ENCODE peak calls at places on chromosomes 6 and 20, in four cellular contexts. W is cardiac muscle cell, D is A549, R is adrenal gland. V is an unnamed sample.

GRCh38 chr20:46308258-46309157 is at the start of gene CDH22:
- DNase-seq in W (peak; percentile 70), D (peak; percentile 49), R (peak; percentile 30), V (peak; percentile 82)

GRCh38 chr6:33147807-33148666 is 44.2 kb downstream of the COL11A2 start:
- DNase-seq in W (peak; percentile 49), D (peak; percentile 46), R (peak; percentile 35), V (no peak)

GRCh38 chr6:110560239-110561015 is 84.0 kb upstream of the SLC22A16 start:
- DNase-seq in W (no peak), D (no peak), R (no peak), V (no peak)

GRCh38 chr6:100663219-100663863 is 198.6 kb upstream of the SIM1 start:
- DNase-seq in W (no peak), D (peak; percentile 15), R (no peak), V (no peak)

GRCh38 chr20:1993986-1994385 is at the start of gene PDYN:
- DNase-seq in W (no peak), D (no peak), R (no peak), V (no peak)

GRCh38 chr6:38148606-38149005 is 329.1 kb downstream of the ZFAND3 start:
- DNase-seq in W (no peak), D (no peak), R (no peak), V (no peak)

GRCh38 chr20:3749689-3750639 is 17.5 kb downstream of the HSPA12B start:
- DNase-seq in W (peak; percentile 63), D (peak; percentile 87), R (no peak), V (peak; percentile 87)

GRCh38 chr6:40799296-40800020 is 212.3 kb upstream of the LRFN2 start:
- DNase-seq in W (no peak), D (no peak), R (no peak), V (no peak)

GRCh38 chr6:13923527-13924145 is 1.1 kb upstream of the RNF182 start:
- DNase-seq in W (no peak), D (no peak), R (no peak), V (no peak)

GRCh38 chr20:19727251-19727847 is 30.7 kb upstream of the RIN2 start:
- DNase-seq in W (no peak), D (no peak), R (no peak), V (no peak)

GRCh38 chr20:58405504-58406291 is 16.7 kb downstream of the VAPB start:
- DNase-seq in W (no peak), D (no peak), R (no peak), V (no peak)

GRCh38 chr6:101545171-101545570 is 151.7 kb downstream of the GRIK2 start:
- DNase-seq in W (no peak), D (no peak), R (no peak), V (no peak)

GRCh38 chr20:6768228-6769185 is 1.0 kb downstream of the BMP2 start:
- DNase-seq in W (peak; percentile 37), D (peak; percentile 15), R (peak; percentile 33), V (no peak)

GRCh38 chr6:132382630-132383175 is 18.6 kb downstream of the MOXD1 start:
- DNase-seq in W (no peak), D (no peak), R (no peak), V (no peak)

GRCh38 chr6:26187981-26188635 is 100.9 kb downstream of the HFE start:
- DNase-seq in W (peak; percentile 21), D (peak; percentile 63), R (peak; percentile 72), V (peak; percentile 80)

GRCh38 chr20:39878321-39878720 is 810.7 kb downstream of the MAFB start:
- DNase-seq in W (no peak), D (no peak), R (no peak), V (no peak)

GRCh38 chr20:19958923-19959322 is 58.2 kb upstream of the NAA20 start:
- DNase-seq in W (no peak), D (no peak), R (no peak), V (no peak)

GRCh38 chr20:36604952-36605308 is 649 bp upstream of the RAB5IF start:
- DNase-seq in W (no peak), D (no peak), R (peak; percentile 28), V (no peak)

GRCh38 chr6:105849741-105850140 is 236.4 kb upstream of the PRDM1 start:
- DNase-seq in W (no peak), D (no peak), R (no peak), V (no peak)

GRCh38 chr6:143652840-143653239 is 24.9 kb upstream of the PHACTR2 start:
- DNase-seq in W (no peak), D (no peak), R (no peak), V (no peak)

GRCh38 chr6:133495205-133495903 is 254.2 kb downstream of the EYA4 start:
- DNase-seq in W (peak; percentile 13), D (no peak), R (no peak), V (no peak)

GRCh38 chr6:44432227-44432626 is 44.7 kb downstream of the CDC5L start:
- DNase-seq in W (no peak), D (no peak), R (no peak), V (no peak)

GRCh38 chr6:108442770-108443520 is 117.8 kb upstream of the FOXO3 start:
- DNase-seq in W (peak; percentile 50), D (no peak), R (no peak), V (no peak)

GRCh38 chr6:124974770-124975377 is 12.6 kb downstream of the RNF217 start:
- DNase-seq in W (no peak), D (no peak), R (no peak), V (no peak)

GRCh38 chr6:67748521-67748920 is 886.6 kb upstream of the ADGRB3 start:
- DNase-seq in W (no peak), D (no peak), R (no peak), V (no peak)

GRCh38 chr6:11921017-11921438 is 91.1 kb upstream of the HIVEP1 start:
- DNase-seq in W (peak; percentile 27), D (peak; percentile 77), R (peak; percentile 86), V (no peak)

GRCh38 chr6:9539231-9539755 is 875.6 kb downstream of the TFAP2A start:
- DNase-seq in W (no peak), D (peak; percentile 26), R (no peak), V (no peak)

GRCh38 chr20:63599396-63600050 is 25.5 kb upstream of the HELZ2 start:
- DNase-seq in W (no peak), D (no peak), R (no peak), V (no peak)

GRCh38 chr6:16762547-16763477 is 1.6 kb upstream of the ATXN1 start:
- DNase-seq in W (peak; percentile 64), D (peak; percentile 70), R (peak; percentile 46), V (no peak)

GRCh38 chr6:128806274-128806673 is 76.7 kb upstream of the LAMA2 start:
- DNase-seq in W (no peak), D (no peak), R (no peak), V (no peak)

GRCh38 chr6:58419321-58419720 is 1101.9 kb downstream of the PRIM2 start:
- DNase-seq in W (no peak), D (no peak), R (no peak), V (no peak)
- H3K9me3 ChIP-seq in W (no peaks in the 10 kb centered on the region), D (no peaks in the 10 kb centered on the region), R (peaks cover 14% of the 10 kb centered on the region), V (no peaks in the 10 kb centered on the region)

DNA sequence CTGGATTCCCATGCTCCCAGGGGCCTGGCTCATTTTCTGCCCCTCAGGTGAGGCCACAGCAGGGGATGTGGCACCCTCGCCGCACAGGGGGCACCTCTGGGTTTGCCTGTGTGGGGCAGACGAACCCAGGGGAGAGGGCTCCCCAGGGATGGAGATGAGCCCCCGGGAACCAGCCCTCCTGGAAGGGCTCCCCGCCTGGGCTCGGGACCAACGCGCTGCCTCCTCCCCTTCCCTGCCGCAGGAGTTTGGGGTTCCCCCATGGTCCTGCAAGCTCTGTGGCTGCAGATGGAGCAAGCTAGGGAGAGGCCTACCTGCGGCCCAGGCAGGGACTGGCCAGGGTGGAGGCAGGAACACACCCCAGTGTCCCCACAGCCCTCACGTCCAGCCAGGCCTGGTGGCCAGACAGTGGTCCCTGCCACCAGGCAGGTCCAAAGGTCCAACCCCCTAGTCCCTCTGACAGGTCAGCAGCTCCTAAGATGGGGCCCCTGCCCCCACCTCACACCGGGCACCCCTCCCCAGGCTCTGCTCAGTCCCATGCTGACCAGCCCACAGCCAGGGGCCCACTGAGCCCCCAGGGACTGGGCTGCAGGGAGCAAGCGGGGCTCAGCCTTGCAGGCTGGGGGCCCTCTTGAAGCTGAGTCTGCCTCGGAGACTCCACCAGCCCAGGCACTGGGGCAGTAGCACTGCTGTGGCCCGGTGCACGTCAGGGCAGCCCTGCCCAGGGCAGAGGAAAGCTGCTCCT is 13.7 kb downstream of the LAMA5 start:
- DNase-seq in W (no peak), D (no peak), R (peak; percentile 8), V (no peak)
- H3K4me1 ChIP-seq in W (peaks cover 21% of the 10 kb centered on the region), D (peaks cover 88% of the 10 kb centered on the region), R (peaks cover 47% of the 10 kb centered on the region), V (peaks cover 50% of the 10 kb centered on the region)

GRCh38 chr20:31494131-31494530 is 19.0 kb downstream of the REM1 start:
- DNase-seq in W (no peak), D (peak; percentile 61), R (no peak), V (peak; percentile 39)
- TF ChIP-seq CTCF in W (peak; percentile 58), D (peak; percentile 21), R (peak; percentile 19), V (peak; percentile 62)

GRCh38 chr6:62652692-62653328 is 366.8 kb upstream of the KHDRBS2 start:
- DNase-seq in W (peak; percentile 24), D (peak; percentile 3), R (no peak), V (no peak)
- H3K9me3 ChIP-seq in W (peaks cover 3% of the 10 kb centered on the region), D (no peaks in the 10 kb centered on the region), R (peaks cover 19% of the 10 kb centered on the region), V (peaks cover 4% of the 10 kb centered on the region)

DNA sequence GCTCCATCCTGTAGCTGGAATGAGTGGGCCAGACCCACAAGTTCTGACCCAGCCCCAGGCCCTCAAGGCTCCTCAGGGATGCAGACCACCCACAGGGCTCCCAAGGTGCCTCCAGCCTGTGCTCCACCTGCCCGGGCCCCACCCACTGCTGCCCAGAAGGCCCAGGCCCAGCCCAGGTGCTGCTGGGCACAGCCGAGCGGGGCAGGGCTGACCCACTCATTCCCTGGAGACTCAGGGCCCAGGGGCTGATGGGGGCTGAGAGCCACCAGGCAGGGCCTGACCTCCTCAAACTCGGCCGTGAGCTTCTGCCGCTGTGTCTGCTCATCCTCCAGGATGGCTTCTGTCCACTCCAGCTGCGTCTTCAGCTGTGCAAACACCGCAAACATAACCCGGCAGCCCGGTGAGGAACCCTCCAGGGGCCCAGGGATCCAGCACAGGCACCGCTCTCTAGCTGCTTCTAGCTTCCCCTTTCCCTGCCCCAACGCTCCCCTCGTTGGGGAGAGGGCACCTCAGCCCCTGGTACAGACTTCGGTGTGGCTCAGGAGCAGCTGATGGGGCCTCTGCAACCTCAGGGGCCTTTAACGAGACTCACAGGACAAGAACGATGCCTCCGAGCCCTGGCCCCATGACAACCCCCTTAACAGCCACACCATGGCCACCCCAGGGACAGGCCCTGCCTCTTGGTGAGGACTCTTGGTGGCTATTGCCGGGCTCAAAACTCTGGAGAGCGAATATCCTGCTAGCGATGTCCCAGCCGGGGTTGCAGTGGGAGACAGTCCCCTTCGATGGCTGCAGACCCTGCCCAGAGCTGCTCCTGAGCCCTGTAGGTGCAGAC is 46.0 kb downstream of the DSTN start:
- DNase-seq in W (no peak), D (no peak), R (no peak), V (no peak)
- H3K4me1 ChIP-seq in W (peaks cover 8% of the 10 kb centered on the region), D (peaks cover 14% of the 10 kb centered on the region), R (peaks cover 17% of the 10 kb centered on the region), V (peaks cover 3% of the 10 kb centered on the region)

GRCh38 chr20:54476336-54476928 is 1.0 kb downstream of the DOK5 start:
- DNase-seq in W (no peak), D (no peak), R (no peak), V (no peak)

GRCh38 chr20:54481442-54481841 is 6.0 kb downstream of the DOK5 start:
- DNase-seq in W (no peak), D (no peak), R (no peak), V (no peak)

GRCh38 chr20:54477556-54477955 is 2.2 kb downstream of the DOK5 start:
- DNase-seq in W (no peak), D (no peak), R (no peak), V (no peak)

GRCh38 chr20:54477134-54477533 is 1.7 kb downstream of the DOK5 start:
- DNase-seq in W (no peak), D (no peak), R (no peak), V (no peak)

GRCh38 chr20:54479138-54479906 is 3.9 kb downstream of the DOK5 start:
- DNase-seq in W (peak; percentile 10), D (peak; percentile 24), R (no peak), V (no peak)
- TF ChIP-seq CTCF in W (peak; percentile 35), D (peak; percentile 9), R (peak; percentile 12), V (peak; percentile 27)

V was measured in BE2C.